ENCODE peak calls at places on chromosomes 2 and 18, in four cellular contexts. V, K, F and Z are unnamed samples.

GRCh38 chr2:73985318-73986084 is 791 bp downstream of the TET3 start:
- DNase-seq in K (peak; percentile 30), V (peak; percentile 43), F (no peak), Z (no peak)

GRCh38 chr2:217282531-217282930 is 422.7 kb upstream of the TNP1 start:
- DNase-seq in K (no peak), F (no peak), V (no peak), Z (no peak)

GRCh38 chr18:52452427-52452826 is 112.4 kb downstream of the DCC start:
- DNase-seq in K (no peak), F (no peak), V (no peak), Z (no peak)

GRCh38 chr2:43230481-43230880 is 4.1 kb upstream of the ZFP36L2 start:
- DNase-seq in V (no peak), F (no peak), K (no peak), Z (no peak)

GRCh38 chr2:164151518-164151917 is 415.7 kb upstream of the FIGN start:
- DNase-seq in F (no peak), K (no peak), V (peak; percentile 76), Z (no peak)

GRCh38 chr2:64645014-64645418 is 8.7 kb downstream of the SERTAD2 start:
- DNase-seq in K (peak; percentile 66), F (no peak), V (peak; percentile 82), Z (no peak)

GRCh38 chr2:127770973-127771735 is 39.8 kb downstream of the WDR33 start:
- DNase-seq in V (peak; percentile 92), F (peak; percentile 62), K (peak; percentile 40), Z (peak; percentile 31)

GRCh38 chr2:127651381-127651809 is 5.4 kb downstream of the GPR17 start:
- DNase-seq in V (no peak), K (no peak), F (no peak), Z (no peak)

GRCh38 chr2:121897335-121897970 is 142.0 kb downstream of the TSN start:
- DNase-seq in K (peak; percentile 5), F (no peak), V (peak; percentile 68), Z (no peak)

GRCh38 chr2:218984239-218985020 is 554 bp downstream of the FEV start:
- DNase-seq in V (peak; percentile 66), F (no peak), K (no peak), Z (no peak)

GRCh38 chr2:150234787-150235512 is 252.5 kb downstream of the RND3 start:
- DNase-seq in V (peak; percentile 83), F (no peak), K (peak; percentile 56), Z (no peak)

GRCh38 chr2:96868555-96869280 is 1.2 kb downstream of the SEMA4C start:
- DNase-seq in K (peak; percentile 80), F (no peak), V (peak; percentile 97), Z (peak; percentile 52)
- H3K4me3 ChIP-seq in K (peak overlapping the region; percentile 87), F (peak overlapping the region; percentile 90), V (peak overlapping the region; percentile 89), Z (peak overlapping the region; percentile 94)

DNA sequence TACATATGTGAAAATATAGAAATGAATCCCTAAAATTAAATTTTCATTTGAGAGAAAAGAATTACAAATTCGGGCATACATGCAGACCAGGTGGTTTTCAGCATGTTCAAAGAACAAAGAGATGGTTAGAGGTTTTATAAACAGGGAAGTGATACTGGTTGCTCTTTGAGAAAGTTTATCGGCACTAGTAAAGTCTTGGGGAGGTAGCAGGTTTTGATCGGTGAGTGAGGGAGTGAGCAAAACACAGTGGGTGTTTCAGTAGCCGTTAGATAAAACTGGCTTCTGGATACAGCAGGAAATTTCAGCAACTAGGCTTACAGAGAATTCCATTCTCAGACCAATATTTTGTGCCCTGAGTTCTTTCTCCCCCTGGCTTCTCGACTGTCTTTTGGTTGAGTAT is 51.1 kb downstream of the DSC3 start:
- DNase-seq in V (no peak), F (no peak), K (no peak), Z (no peak)
- H3K27me3 ChIP-seq in V (no peaks in the 10 kb centered on the region), F (no peaks in the 10 kb centered on the region), K (no peaks in the 10 kb centered on the region), Z (no peaks in the 10 kb centered on the region)

GRCh38 chr2:13605266-13605665 is 888.5 kb downstream of the TRIB2 start:
- DNase-seq in K (no peak), V (no peak), F (no peak), Z (no peak)
- H3K4me3 ChIP-seq in K (no peak overlapping the region), V (no peak overlapping the region), F (no peak overlapping the region), Z (no peak overlapping the region)

GRCh38 chr2:239769574-239770145 is 255.5 kb downstream of the NDUFA10 start:
- DNase-seq in V (no peak), F (no peak), K (no peak), Z (no peak)
- H3K27me3 ChIP-seq in V (no peaks in the 10 kb centered on the region), F (no peaks in the 10 kb centered on the region), K (peaks cover 8% of the 10 kb centered on the region), Z (no peaks in the 10 kb centered on the region)

DNA sequence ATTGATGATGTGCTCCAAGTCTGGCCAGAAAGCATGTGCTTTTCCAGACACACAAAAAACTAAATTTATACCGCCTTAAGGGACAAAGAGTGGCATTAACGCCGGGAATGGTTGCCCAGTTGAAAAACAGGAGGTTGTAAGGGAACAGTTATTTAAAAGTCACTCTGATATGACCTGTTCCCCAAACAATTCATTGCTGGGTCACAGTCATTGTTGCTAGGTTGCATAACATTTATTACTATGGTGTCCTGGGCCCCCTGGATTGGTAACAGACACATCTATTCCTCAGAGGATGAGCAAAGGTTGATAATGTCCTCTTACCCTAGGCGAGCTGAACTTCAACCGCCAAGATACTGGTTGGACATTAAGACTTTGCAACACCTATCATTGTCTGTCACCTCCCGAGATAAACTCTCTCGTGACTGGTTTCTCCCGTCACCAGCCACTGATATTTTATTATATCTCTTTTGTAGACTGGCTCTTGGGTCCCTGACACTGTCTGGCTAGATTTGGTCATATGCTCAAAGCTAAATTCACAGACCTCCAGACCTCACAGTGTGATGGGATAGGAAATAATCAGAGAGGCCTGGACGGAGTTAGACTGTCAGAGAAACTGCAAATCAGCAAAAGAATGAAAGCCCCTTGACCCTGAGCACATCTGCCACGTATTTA is 361.3 kb downstream of the ZNF521 start:
- DNase-seq in K (no peak), F (no peak), V (no peak), Z (no peak)
- H3K4me3 ChIP-seq in K (no peak overlapping the region), F (no peak overlapping the region), V (no peak overlapping the region), Z (no peak overlapping the region)

DNA sequence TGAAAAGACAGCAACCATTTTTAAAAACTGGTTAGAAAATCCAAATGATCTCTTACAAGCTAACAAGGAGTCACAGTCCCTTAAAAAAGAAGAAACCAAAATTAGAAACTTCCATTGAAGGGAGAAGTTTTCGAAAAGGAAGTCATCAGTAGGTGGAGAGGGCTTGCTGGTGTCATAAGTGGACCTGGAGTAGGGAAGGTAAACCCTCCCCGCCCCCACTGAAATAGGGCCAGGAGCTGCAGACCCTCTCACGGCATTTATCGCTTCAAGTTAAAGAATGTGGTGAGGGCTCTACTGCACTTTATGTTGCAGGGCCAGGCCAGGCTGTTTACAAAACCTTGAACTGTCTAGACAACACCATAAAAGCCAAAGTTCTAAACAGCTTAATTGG is 2.9 kb downstream of the HOXD11 start:
- DNase-seq in V (no peak), F (no peak), K (no peak), Z (no peak)
- H3K27me3 ChIP-seq in V (peaks cover 99% of the 10 kb centered on the region), F (peaks cover 95% of the 10 kb centered on the region), K (peaks cover 75% of the 10 kb centered on the region), Z (peaks cover 3% of the 10 kb centered on the region)

DNA sequence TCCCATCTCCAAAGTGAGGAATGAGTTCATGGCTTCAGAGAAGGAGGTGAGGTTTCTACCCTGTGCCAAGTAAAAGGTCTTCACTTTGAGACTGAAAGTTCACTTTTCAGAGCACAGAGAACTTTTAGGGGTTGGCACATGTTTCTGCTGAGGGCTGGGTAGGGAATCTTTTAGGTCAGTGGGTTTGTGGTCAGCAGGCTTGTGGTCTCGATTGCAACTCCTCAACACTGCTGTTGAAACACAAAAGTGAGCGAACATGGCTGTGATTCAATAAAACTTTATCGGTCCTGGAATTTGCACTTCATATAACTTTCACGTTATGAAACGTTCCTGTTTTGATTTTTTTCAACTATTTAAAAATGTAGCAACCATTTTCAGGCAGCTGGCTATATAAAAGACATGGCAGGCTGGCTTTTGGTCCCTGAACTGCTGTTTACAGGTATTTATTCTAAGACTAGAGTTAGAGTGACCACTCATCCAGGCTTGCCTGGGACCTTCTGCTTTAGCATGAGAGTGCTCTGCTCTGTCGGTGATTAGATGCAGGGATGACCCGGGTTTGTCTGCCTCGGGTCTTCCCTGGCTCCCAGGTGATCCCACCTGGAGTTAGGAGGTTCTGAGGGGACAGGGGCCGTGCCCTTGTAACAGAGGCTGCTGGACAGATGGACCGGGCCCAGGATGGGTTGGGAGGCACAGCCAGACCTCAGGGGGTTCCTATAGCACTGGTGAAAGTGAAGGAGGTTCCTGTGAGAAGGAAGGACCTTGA is 62.7 kb upstream of the TAF1B start:
- DNase-seq in K (no peak), V (peak; percentile 34), F (no peak), Z (no peak)
- H3K4me3 ChIP-seq in K (no peak overlapping the region), V (no peak overlapping the region), F (no peak overlapping the region), Z (no peak overlapping the region)

GRCh38 chr2:10810175-10811161 is 2.1 kb downstream of the PDIA6 start:
- DNase-seq in V (peak; percentile 32), K (no peak), F (no peak), Z (no peak)

GRCh38 chr2:10813085-10813748 is 632 bp upstream of the PDIA6 start:
- DNase-seq in F (no peak), V (no peak), K (no peak), Z (no peak)

GRCh38 chr2:10811552-10811951 is 1.0 kb downstream of the PDIA6 start:
- DNase-seq in V (peak; percentile 13), F (no peak), K (peak; percentile 27), Z (no peak)

GRCh38 chr2:10814142-10814541 is 1.6 kb upstream of the PDIA6 start:
- DNase-seq in K (no peak), F (no peak), V (no peak), Z (no peak)

DNA sequence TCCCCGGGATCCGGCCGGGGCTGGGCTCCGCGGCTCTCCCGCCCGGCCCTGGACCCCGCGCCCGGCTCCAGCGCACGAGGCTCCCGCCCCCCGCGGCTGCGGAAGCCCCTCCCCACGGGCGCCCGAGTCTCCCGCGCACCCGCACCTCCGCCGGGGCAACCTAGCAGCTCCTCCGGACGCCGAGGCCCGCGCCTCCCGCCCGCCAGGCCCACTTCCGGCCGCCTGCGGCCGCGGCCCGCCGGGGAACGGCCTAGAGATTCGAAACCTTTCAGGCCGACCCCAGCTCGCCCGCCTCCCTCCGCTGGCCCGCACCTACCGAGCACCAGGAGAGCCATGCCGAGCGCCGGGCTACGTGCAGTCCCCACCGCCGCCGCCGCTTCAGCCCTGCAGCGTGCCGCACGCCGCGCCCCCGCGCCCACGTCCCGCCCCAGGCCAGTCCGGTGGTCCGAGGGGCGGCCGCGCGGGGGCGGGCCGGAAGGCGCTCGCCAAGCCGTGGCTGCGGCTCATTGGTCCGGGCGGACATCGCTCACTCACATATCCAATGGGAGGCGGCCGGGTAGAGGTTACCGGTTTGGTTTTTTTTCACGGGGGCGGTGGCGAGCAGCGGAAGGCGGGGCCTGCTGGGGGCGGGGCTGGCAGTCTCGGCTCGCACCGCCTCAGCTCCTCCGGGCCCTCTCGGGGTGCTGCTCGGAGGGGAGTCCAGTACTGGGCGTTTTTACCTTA is at the start of gene PDIA6:
- DNase-seq in F (peak; percentile 60), K (peak; percentile 94), V (peak; percentile 98), Z (peak; percentile 70)
- H3K27me3 ChIP-seq in F (peaks cover 7% of the 10 kb centered on the region), K (no peaks in the 10 kb centered on the region), V (no peaks in the 10 kb centered on the region), Z (no peaks in the 10 kb centered on the region)